ENCODE peak calls at places on chromosomes 12 and 14, in nine cellular contexts. One of them, this sample, is unnamed.

GRCh38 chr14:29016050-29016900 is 249.7 kb downstream of the FOXG1 start:
- DNase-seq in H1: peak; percentile 59
- DNase-seq in stomach: no peak
- DNase-seq in HepG2: peak; percentile 78
- DNase-seq in GM23338: peak; percentile 86
- DNase-seq in HL-60: no peak
- DNase-seq in K562: peak; percentile 8
- DNase-seq in suprapubic skin: no peak
- DNase-seq in GM12892: no peak
- DNase-seq in this sample: peak; percentile 3

GRCh38 chr14:91084516-91084915 is 24.1 kb upstream of the RPS6KA5 start:
- DNase-seq in K562: no peak
- DNase-seq in HL-60: no peak
- DNase-seq in GM23338: no peak
- DNase-seq in HepG2: no peak
- DNase-seq in GM12892: no peak
- DNase-seq in H1: no peak
- DNase-seq in suprapubic skin: no peak
- DNase-seq in stomach: no peak
- DNase-seq in this sample: no peak

GRCh38 chr12:53105256-53105655 is 2.0 kb downstream of the SOAT2 start:
- DNase-seq in H1: no peak
- DNase-seq in K562: no peak
- DNase-seq in stomach: peak; percentile 1
- DNase-seq in HL-60: no peak
- DNase-seq in GM12892: no peak
- DNase-seq in HepG2: no peak
- DNase-seq in GM23338: no peak
- DNase-seq in suprapubic skin: no peak
- DNase-seq in this sample: no peak

GRCh38 chr12:23084236-23084995 is 459.4 kb downstream of the ETNK1 start:
- DNase-seq in stomach: no peak
- DNase-seq in H1: no peak
- DNase-seq in K562: no peak
- DNase-seq in HepG2: peak; percentile 6
- DNase-seq in GM12892: no peak
- DNase-seq in HL-60: no peak
- DNase-seq in suprapubic skin: no peak
- DNase-seq in GM23338: no peak
- DNase-seq in this sample: no peak

GRCh38 chr14:92582706-92583452 is 69.3 kb downstream of the RIN3 start:
- DNase-seq in K562: no peak
- DNase-seq in HepG2: no peak
- DNase-seq in stomach: no peak
- DNase-seq in GM12892: peak; percentile 41
- DNase-seq in suprapubic skin: no peak
- DNase-seq in H1: no peak
- DNase-seq in HL-60: no peak
- DNase-seq in GM23338: no peak
- DNase-seq in this sample: no peak

GRCh38 chr12:116821291-116821690 is 60.0 kb downstream of the HRK start:
- DNase-seq in stomach: no peak
- DNase-seq in suprapubic skin: no peak
- DNase-seq in H1: no peak
- DNase-seq in HepG2: no peak
- DNase-seq in HL-60: no peak
- DNase-seq in GM23338: peak; percentile 26
- DNase-seq in K562: no peak
- DNase-seq in GM12892: no peak
- DNase-seq in this sample: no peak

GRCh38 chr14:93997082-93997481 is at the start of gene CCDC197:
- DNase-seq in K562: no peak
- DNase-seq in HepG2: no peak
- DNase-seq in GM23338: no peak
- DNase-seq in GM12892: no peak
- DNase-seq in H1: no peak
- DNase-seq in suprapubic skin: no peak
- DNase-seq in HL-60: no peak
- DNase-seq in stomach: no peak
- DNase-seq in this sample: no peak

GRCh38 chr12:54294914-54295566 is 5.8 kb downstream of the NFE2 start:
- DNase-seq in suprapubic skin: no peak
- DNase-seq in HL-60: no peak
- DNase-seq in HepG2: no peak
- DNase-seq in GM23338: no peak
- DNase-seq in GM12892: no peak
- DNase-seq in stomach: no peak
- DNase-seq in H1: no peak
- DNase-seq in K562: no peak
- DNase-seq in this sample: no peak

GRCh38 chr14:37436519-37436918 is 158.5 kb downstream of the FOXA1 start:
- DNase-seq in GM12892: no peak
- DNase-seq in GM23338: no peak
- DNase-seq in HL-60: no peak
- DNase-seq in H1: no peak
- DNase-seq in HepG2: no peak
- DNase-seq in suprapubic skin: no peak
- DNase-seq in K562: no peak
- DNase-seq in stomach: no peak
- DNase-seq in this sample: no peak

GRCh38 chr14:91413547-91414474 is 3.8 kb downstream of the CCDC88C start:
- DNase-seq in K562: no peak
- DNase-seq in HepG2: no peak
- DNase-seq in H1: peak; percentile 78
- DNase-seq in GM12892: no peak
- DNase-seq in GM23338: peak; percentile 97
- DNase-seq in stomach: peak; percentile 90
- DNase-seq in HL-60: no peak
- DNase-seq in suprapubic skin: no peak
- DNase-seq in this sample: no peak

GRCh38 chr14:79369359-79370332 is 841.7 kb downstream of the DIO2 start:
- DNase-seq in HL-60: no peak
- DNase-seq in K562: no peak
- DNase-seq in suprapubic skin: no peak
- DNase-seq in H1: no peak
- DNase-seq in GM12892: no peak
- DNase-seq in GM23338: no peak
- DNase-seq in stomach: no peak
- DNase-seq in HepG2: no peak
- DNase-seq in this sample: no peak

GRCh38 chr14:28635387-28635786 is 131.2 kb upstream of the FOXG1 start:
- DNase-seq in K562: peak; percentile 11
- DNase-seq in GM12892: no peak
- DNase-seq in stomach: no peak
- DNase-seq in suprapubic skin: no peak
- DNase-seq in HL-60: no peak
- DNase-seq in H1: no peak
- DNase-seq in GM23338: peak; percentile 46
- DNase-seq in HepG2: peak; percentile 39
- DNase-seq in this sample: no peak

GRCh38 chr12:26197832-26198231 is 2.5 kb downstream of the SSPN start:
- DNase-seq in HL-60: no peak
- DNase-seq in GM12892: no peak
- DNase-seq in HepG2: no peak
- DNase-seq in suprapubic skin: no peak
- DNase-seq in GM23338: no peak
- DNase-seq in K562: no peak
- DNase-seq in H1: no peak
- DNase-seq in stomach: peak; percentile 28
- DNase-seq in this sample: no peak

GRCh38 chr12:26193539-26193938 is 1.8 kb upstream of the SSPN start:
- DNase-seq in H1: no peak
- DNase-seq in stomach: no peak
- DNase-seq in HL-60: no peak
- DNase-seq in K562: no peak
- DNase-seq in HepG2: no peak
- DNase-seq in suprapubic skin: no peak
- DNase-seq in GM12892: no peak
- DNase-seq in GM23338: no peak
- DNase-seq in this sample: no peak

GRCh38 chr12:26195641-26196423 is 459 bp downstream of the SSPN start:
- DNase-seq in HepG2: no peak
- DNase-seq in GM12892: peak; percentile 13
- DNase-seq in H1: no peak
- DNase-seq in HL-60: peak; percentile 3
- DNase-seq in GM23338: peak; percentile 65
- DNase-seq in K562: no peak
- DNase-seq in stomach: peak; percentile 44
- DNase-seq in suprapubic skin: peak; percentile 80
- DNase-seq in this sample: peak; percentile 14

GRCh38 chr12:26196424-26196722 is 1.0 kb downstream of the SSPN start:
- DNase-seq in stomach: no peak
- DNase-seq in K562: no peak
- DNase-seq in GM23338: no peak
- DNase-seq in HepG2: no peak
- DNase-seq in suprapubic skin: no peak
- DNase-seq in HL-60: no peak
- DNase-seq in GM12892: no peak
- DNase-seq in H1: no peak
- DNase-seq in this sample: no peak

GRCh38 chr12:26195250-26195640 is at the start of gene SSPN:
- DNase-seq in HepG2: no peak
- DNase-seq in GM12892: no peak
- DNase-seq in suprapubic skin: peak; percentile 86
- DNase-seq in HL-60: no peak
- DNase-seq in K562: no peak
- DNase-seq in stomach: peak; percentile 61
- DNase-seq in H1: no peak
- DNase-seq in GM23338: peak; percentile 61
- DNase-seq in this sample: no peak
- TF ChIP-seq POLR2AphosphoS5 in HepG2: no peak
- TF ChIP-seq POLR2AphosphoS5 in GM12892: no peak
- TF ChIP-seq POLR2AphosphoS5 in suprapubic skin: no peak
- TF ChIP-seq POLR2AphosphoS5 in HL-60: no peak
- TF ChIP-seq POLR2AphosphoS5 in K562: no peak
- TF ChIP-seq POLR2AphosphoS5 in stomach: no peak
- TF ChIP-seq POLR2AphosphoS5 in H1: no peak
- TF ChIP-seq POLR2AphosphoS5 in GM23338: no peak
- TF ChIP-seq POLR2AphosphoS5 in this sample: no peak

GRCh38 chr12:114687802-114688201 is 3.8 kb upstream of the TBX3 start:
- DNase-seq in suprapubic skin: no peak
- DNase-seq in H1: no peak
- DNase-seq in HepG2: no peak
- DNase-seq in HL-60: no peak
- DNase-seq in K562: no peak
- DNase-seq in GM23338: peak; percentile 29
- DNase-seq in GM12892: no peak
- DNase-seq in stomach: no peak
- DNase-seq in this sample: no peak

GRCh38 chr12:114687269-114687605 is 3.3 kb upstream of the TBX3 start:
- DNase-seq in GM12892: no peak
- DNase-seq in stomach: no peak
- DNase-seq in H1: no peak
- DNase-seq in HL-60: no peak
- DNase-seq in K562: no peak
- DNase-seq in GM23338: peak; percentile 43
- DNase-seq in suprapubic skin: no peak
- DNase-seq in HepG2: no peak
- DNase-seq in this sample: no peak

GRCh38 chr12:114685320-114685781 is 1.4 kb upstream of the TBX3 start:
- DNase-seq in K562: no peak
- DNase-seq in HL-60: no peak
- DNase-seq in H1: no peak
- DNase-seq in GM12892: no peak
- DNase-seq in GM23338: peak; percentile 37
- DNase-seq in suprapubic skin: no peak
- DNase-seq in stomach: no peak
- DNase-seq in HepG2: no peak
- DNase-seq in this sample: no peak

GRCh38 chr12:114685869-114686268 is 1.9 kb upstream of the TBX3 start:
- DNase-seq in GM23338: peak; percentile 74
- DNase-seq in HepG2: no peak
- DNase-seq in suprapubic skin: no peak
- DNase-seq in HL-60: no peak
- DNase-seq in stomach: no peak
- DNase-seq in H1: no peak
- DNase-seq in K562: no peak
- DNase-seq in GM12892: no peak
- DNase-seq in this sample: no peak

DNA sequence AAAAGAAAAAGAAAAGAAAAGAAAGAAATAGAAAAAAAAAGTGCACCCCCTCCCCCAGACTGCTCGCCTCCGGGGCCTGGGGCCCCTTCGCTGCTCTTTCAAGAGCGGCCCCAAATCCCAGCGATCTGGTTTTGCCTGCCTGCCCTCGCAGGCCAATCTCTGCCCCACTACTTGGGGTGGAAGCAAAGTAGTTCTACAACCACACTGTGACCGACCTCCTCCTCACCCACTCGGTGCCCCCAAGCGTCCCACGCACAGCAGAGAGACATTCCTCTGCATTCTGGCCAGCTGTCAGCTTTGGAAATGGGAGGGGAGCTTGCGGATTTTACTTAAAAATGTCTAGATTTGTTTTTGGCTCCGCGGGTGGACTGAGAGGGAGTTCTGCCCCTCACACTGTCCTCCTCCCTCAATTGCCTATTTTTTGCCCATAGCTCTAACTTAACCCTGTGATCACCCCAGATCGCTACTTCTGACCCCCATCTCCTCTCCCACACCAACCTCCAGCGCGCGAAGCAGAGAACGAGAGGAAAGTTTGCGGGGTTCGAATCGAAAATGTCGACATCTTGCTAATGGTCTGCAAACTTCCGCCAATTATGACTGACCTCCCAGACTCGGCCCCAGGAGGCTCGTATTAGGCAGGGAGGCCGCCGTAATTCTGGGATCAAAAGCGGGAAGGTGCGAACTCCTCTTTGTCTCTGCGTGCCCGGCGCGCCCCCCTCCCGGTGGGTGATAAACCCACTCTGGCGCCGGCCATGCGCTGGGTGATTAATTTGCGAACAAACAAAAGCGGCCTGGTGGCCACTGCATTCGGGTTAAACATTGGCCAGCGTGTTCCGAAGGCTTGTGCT is 2.7 kb upstream of the TBX3 start:
- DNase-seq in K562: no peak
- DNase-seq in H1: no peak
- DNase-seq in suprapubic skin: no peak
- DNase-seq in HL-60: no peak
- DNase-seq in GM12892: no peak
- DNase-seq in stomach: no peak
- DNase-seq in GM23338: peak; percentile 43
- DNase-seq in HepG2: no peak
- DNase-seq in this sample: no peak
- TF ChIP-seq POLR2AphosphoS5 in K562: no peak
- TF ChIP-seq POLR2AphosphoS5 in H1: no peak
- TF ChIP-seq POLR2AphosphoS5 in suprapubic skin: no peak
- TF ChIP-seq POLR2AphosphoS5 in HL-60: no peak
- TF ChIP-seq POLR2AphosphoS5 in GM12892: no peak
- TF ChIP-seq POLR2AphosphoS5 in stomach: no peak
- TF ChIP-seq POLR2AphosphoS5 in GM23338: no peak
- TF ChIP-seq POLR2AphosphoS5 in HepG2: no peak
- TF ChIP-seq POLR2AphosphoS5 in this sample: no peak

GRCh38 chr14:76699901-76700590 is 61.2 kb upstream of the VASH1 start:
- DNase-seq in K562: no peak
- DNase-seq in GM12892: no peak
- DNase-seq in stomach: no peak
- DNase-seq in suprapubic skin: no peak
- DNase-seq in GM23338: no peak
- DNase-seq in H1: no peak
- DNase-seq in HepG2: no peak
- DNase-seq in HL-60: no peak
- DNase-seq in this sample: no peak
- TF ChIP-seq POLR2AphosphoS5 in K562: no peak
- TF ChIP-seq POLR2AphosphoS5 in GM12892: no peak
- TF ChIP-seq POLR2AphosphoS5 in stomach: no peak
- TF ChIP-seq POLR2AphosphoS5 in suprapubic skin: no peak
- TF ChIP-seq POLR2AphosphoS5 in GM23338: no peak
- TF ChIP-seq POLR2AphosphoS5 in H1: no peak
- TF ChIP-seq POLR2AphosphoS5 in HepG2: no peak
- TF ChIP-seq POLR2AphosphoS5 in HL-60: no peak
- TF ChIP-seq POLR2AphosphoS5 in this sample: no peak

GRCh38 chr12:55673638-55674037 is 34.1 kb downstream of the ITGA7 start:
- DNase-seq in H1: no peak
- DNase-seq in suprapubic skin: no peak
- DNase-seq in HepG2: no peak
- DNase-seq in GM23338: no peak
- DNase-seq in K562: no peak
- DNase-seq in GM12892: no peak
- DNase-seq in stomach: no peak
- DNase-seq in HL-60: peak; percentile 52
- DNase-seq in this sample: no peak
- TF ChIP-seq POLR2AphosphoS5 in H1: no peak
- TF ChIP-seq POLR2AphosphoS5 in suprapubic skin: no peak
- TF ChIP-seq POLR2AphosphoS5 in HepG2: no peak
- TF ChIP-seq POLR2AphosphoS5 in GM23338: no peak
- TF ChIP-seq POLR2AphosphoS5 in K562: no peak
- TF ChIP-seq POLR2AphosphoS5 in GM12892: no peak
- TF ChIP-seq POLR2AphosphoS5 in stomach: no peak
- TF ChIP-seq POLR2AphosphoS5 in HL-60: no peak
- TF ChIP-seq POLR2AphosphoS5 in this sample: no peak